ENCODE peak calls at places on chromosome 11, in eight cellular contexts. S is ovary; B is fibroblast of pulmonary artery; X is fibroblast of lung; G is nephron progenitor cell; M is GM20000; N is CD4-positive, alpha-beta T cell; V is WTC11. J is an unnamed sample.

GRCh38 chr11:66327171-66328035 is 8.8 kb downstream of the RIN1 start:
- DNase-seq in V (no peak), G (no peak), M (no peak), X (peak; percentile 67), S (no peak), N (no peak), B (peak; percentile 45), J (no peak)

GRCh38 chr11:67423466-67423865 is 4.8 kb upstream of the RPS6KB2 start:
- DNase-seq in B (no peak), M (no peak), S (no peak), V (no peak), X (no peak), G (no peak), N (no peak), J (no peak)

GRCh38 chr11:62427630-62428233 is 8.9 kb downstream of the SCGB1A1 start:
- DNase-seq in N (no peak), B (peak; percentile 32), X (peak; percentile 74), S (no peak), M (peak; percentile 37), G (no peak), V (no peak), J (no peak)

GRCh38 chr11:87125257-87125656 is 87.5 kb downstream of the TMEM135 start:
- DNase-seq in S (no peak), X (peak; percentile 70), V (no peak), M (no peak), N (no peak), G (no peak), B (peak; percentile 20), J (no peak)

GRCh38 chr11:34052608-34053160 is 1.2 kb downstream of the CAPRIN1 start:
- DNase-seq in B (no peak), V (no peak), S (peak; percentile 53), G (peak; percentile 20), M (no peak), N (no peak), X (no peak), J (peak; percentile 18)

GRCh38 chr11:3000032-3000961 is 8.2 kb upstream of the NAP1L4 start:
- DNase-seq in S (peak; percentile 48), B (peak; percentile 65), M (no peak), N (no peak), G (no peak), V (no peak), X (peak; percentile 81), J (no peak)

GRCh38 chr11:2565447-2566222 is 120.8 kb downstream of the KCNQ1 start:
- DNase-seq in S (no peak), X (no peak), G (no peak), N (no peak), M (no peak), B (no peak), V (no peak), J (no peak)

GRCh38 chr11:115222863-115223530 is 281.2 kb downstream of the CADM1 start:
- DNase-seq in B (no peak), X (no peak), S (no peak), V (no peak), N (no peak), G (no peak), M (no peak), J (no peak)

GRCh38 chr11:71120346-71120963 is 131.9 kb downstream of the SHANK2 start:
- DNase-seq in V (peak; percentile 84), X (no peak), N (no peak), B (no peak), M (no peak), G (peak; percentile 50), S (no peak), J (no peak)

GRCh38 chr11:8719260-8720190 is 36.9 kb downstream of the RPL27A start:
- DNase-seq in M (no peak), X (peak; percentile 98), V (no peak), B (peak; percentile 86), G (no peak), S (no peak), N (no peak), J (no peak)

GRCh38 chr11:11171854-11172253 is 181.2 kb downstream of the CSNK2A3 start:
- DNase-seq in G (no peak), V (no peak), X (peak; percentile 7), S (no peak), N (no peak), M (peak; percentile 46), B (no peak), J (no peak)
- TF ChIP-seq CTCF in G (no peak), V (no peak), X (no peak), S (no peak), N (no peak), M (no peak), B (no peak), J (no peak)

DNA sequence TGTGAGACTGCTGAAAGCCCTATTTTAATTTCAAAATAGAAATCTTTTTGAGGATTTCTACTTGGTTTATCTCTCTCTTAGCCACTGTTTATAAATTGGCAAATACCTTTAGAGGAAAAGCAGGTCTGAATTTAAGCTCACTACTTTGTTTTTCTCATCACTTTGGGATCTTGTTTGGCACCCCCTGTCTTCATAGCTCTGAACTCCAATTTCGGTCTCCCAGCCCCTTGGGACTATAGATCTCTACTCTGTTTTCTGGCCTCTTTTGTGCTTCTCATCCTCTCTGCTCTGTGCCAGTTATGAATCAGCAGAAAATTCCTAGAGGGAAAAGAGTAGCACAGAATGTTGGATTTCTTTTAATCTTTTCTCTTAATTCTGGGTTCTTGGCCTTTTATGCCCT is 118.3 kb downstream of the CYP2R1 start:
- DNase-seq in S (no peak), V (peak; percentile 14), G (no peak), B (peak; percentile 37), N (no peak), X (no peak), M (no peak), J (no peak)
- TF ChIP-seq CTCF in S (no peak), V (peak; percentile 29), G (no peak), B (peak; percentile 32), N (peak; percentile 21), X (peak; percentile 45), M (no peak), J (peak; percentile 61)

GRCh38 chr11:57641011-57641410 is 8.7 kb downstream of the YPEL4 start:
- DNase-seq in M (no peak), V (peak; percentile 39), X (no peak), G (no peak), N (no peak), S (no peak), B (peak; percentile 43), J (peak; percentile 58)
- TF ChIP-seq CTCF in M (no peak), V (no peak), X (peak; percentile 64), G (peak; percentile 9), N (no peak), S (no peak), B (peak; percentile 52), J (no peak)

GRCh38 chr11:21142007-21142406 is 472.6 kb downstream of the NELL1 start:
- DNase-seq in N (no peak), G (no peak), S (no peak), B (no peak), V (peak; percentile 30), M (no peak), X (no peak), J (no peak)
- TF ChIP-seq CTCF in N (no peak), G (peak; percentile 30), S (no peak), B (no peak), V (no peak), M (no peak), X (no peak), J (peak; percentile 12)

DNA sequence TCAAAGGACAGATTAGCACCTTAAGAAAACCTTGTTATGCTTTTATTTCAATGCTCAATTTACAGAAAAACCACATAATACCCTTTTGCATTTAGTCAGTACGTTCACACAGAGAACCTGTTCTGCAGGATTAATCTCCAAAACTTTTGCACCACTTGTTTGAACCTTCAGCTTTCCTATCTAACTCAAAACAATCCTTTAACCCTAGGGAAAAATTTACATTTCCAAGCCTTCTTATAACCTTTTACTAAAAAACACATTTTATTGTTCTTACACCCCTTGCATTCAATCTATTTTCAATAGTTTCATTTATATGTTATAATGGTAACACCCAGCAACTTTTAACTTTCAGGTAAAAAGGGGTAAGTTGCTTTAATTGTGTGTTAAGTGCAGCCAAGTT is 952.5 kb upstream of the CNTN5 start:
- DNase-seq in G (no peak), M (no peak), V (no peak), X (no peak), B (no peak), N (no peak), S (no peak), J (no peak)
- TF ChIP-seq CTCF in G (no peak), M (no peak), V (no peak), X (no peak), B (no peak), N (no peak), S (no peak), J (no peak)

GRCh38 chr11:96464695-96465307 is 75.0 kb downstream of the JRKL start:
- DNase-seq in V (no peak), S (no peak), X (peak; percentile 68), G (peak; percentile 32), N (no peak), B (peak; percentile 88), M (peak; percentile 65), J (no peak)
- TF ChIP-seq CTCF in V (peak; percentile 57), S (peak; percentile 39), X (peak; percentile 64), G (peak; percentile 70), N (peak; percentile 88), B (peak; percentile 67), M (peak; percentile 36), J (peak; percentile 84)